ENCODE peak calls at places on chromosomes 2 and 18, in eight cellular contexts. One of them, this sample, is unnamed.

GRCh38 chr2:141565597-141565996 is 565.2 kb downstream of the LRP1B start:
- DNase-seq in glutamatergic neuron: no peak
- DNase-seq in GM23248: no peak
- DNase-seq in LoVo: no peak
- DNase-seq in fibroblast of the aortic adventitia: no peak
- DNase-seq in T follicular helper cell: no peak
- DNase-seq in EL: no peak
- DNase-seq in mammary epithelial cell: no peak
- DNase-seq in this sample: no peak

GRCh38 chr2:33350632-33351031 is 125.8 kb upstream of the RASGRP3 start:
- DNase-seq in glutamatergic neuron: no peak
- DNase-seq in GM23248: no peak
- DNase-seq in LoVo: no peak
- DNase-seq in fibroblast of the aortic adventitia: no peak
- DNase-seq in T follicular helper cell: no peak
- DNase-seq in EL: no peak
- DNase-seq in mammary epithelial cell: no peak
- DNase-seq in this sample: no peak

GRCh38 chr2:216740557-216741222 is 45.3 kb upstream of the IGFBP5 start:
- DNase-seq in glutamatergic neuron: no peak
- DNase-seq in GM23248: no peak
- DNase-seq in LoVo: no peak
- DNase-seq in fibroblast of the aortic adventitia: no peak
- DNase-seq in T follicular helper cell: no peak
- DNase-seq in EL: no peak
- DNase-seq in mammary epithelial cell: no peak
- DNase-seq in this sample: no peak

GRCh38 chr2:27915191-27915590 is 24.7 kb downstream of the BABAM2 start:
- DNase-seq in glutamatergic neuron: no peak
- DNase-seq in GM23248: no peak
- DNase-seq in LoVo: no peak
- DNase-seq in fibroblast of the aortic adventitia: peak
- DNase-seq in T follicular helper cell: no peak
- DNase-seq in EL: no peak
- DNase-seq in mammary epithelial cell: no peak
- DNase-seq in this sample: no peak

GRCh38 chr18:12921178-12921577 is 26.6 kb upstream of the SEH1L start:
- DNase-seq in glutamatergic neuron: no peak
- DNase-seq in GM23248: no peak
- DNase-seq in LoVo: no peak
- DNase-seq in fibroblast of the aortic adventitia: no peak
- DNase-seq in T follicular helper cell: no peak
- DNase-seq in EL: no peak
- DNase-seq in mammary epithelial cell: no peak
- DNase-seq in this sample: no peak

GRCh38 chr2:69196327-69197117 is 183.5 kb downstream of the ANTXR1 start:
- DNase-seq in glutamatergic neuron: no peak
- DNase-seq in GM23248: peak
- DNase-seq in LoVo: no peak
- DNase-seq in fibroblast of the aortic adventitia: peak
- DNase-seq in T follicular helper cell: no peak
- DNase-seq in EL: peak
- DNase-seq in mammary epithelial cell: peak
- DNase-seq in this sample: no peak

GRCh38 chr2:48283870-48284269 is 246.1 kb upstream of the STON1 start:
- DNase-seq in glutamatergic neuron: no peak
- DNase-seq in GM23248: no peak
- DNase-seq in LoVo: no peak
- DNase-seq in fibroblast of the aortic adventitia: no peak
- DNase-seq in T follicular helper cell: no peak
- DNase-seq in EL: no peak
- DNase-seq in mammary epithelial cell: no peak
- DNase-seq in this sample: no peak

GRCh38 chr18:22324191-22325131 is 93.3 kb downstream of the CTAGE1 start:
- DNase-seq in glutamatergic neuron: no peak
- DNase-seq in GM23248: peak
- DNase-seq in LoVo: no peak
- DNase-seq in fibroblast of the aortic adventitia: peak
- DNase-seq in T follicular helper cell: no peak
- DNase-seq in EL: peak
- DNase-seq in mammary epithelial cell: no peak
- DNase-seq in this sample: no peak

GRCh38 chr2:88227446-88227845 is 57.3 kb downstream of the THNSL2 start:
- DNase-seq in glutamatergic neuron: no peak
- DNase-seq in GM23248: peak
- DNase-seq in LoVo: peak
- DNase-seq in fibroblast of the aortic adventitia: no peak
- DNase-seq in T follicular helper cell: no peak
- DNase-seq in EL: peak
- DNase-seq in mammary epithelial cell: no peak
- DNase-seq in this sample: no peak

GRCh38 chr2:67865871-67866386 is 196.9 kb downstream of the C1D start:
- DNase-seq in glutamatergic neuron: no peak
- DNase-seq in GM23248: no peak
- DNase-seq in LoVo: no peak
- DNase-seq in fibroblast of the aortic adventitia: no peak
- DNase-seq in T follicular helper cell: no peak
- DNase-seq in EL: no peak
- DNase-seq in mammary epithelial cell: no peak
- DNase-seq in this sample: no peak

GRCh38 chr2:171268230-171268629 is 107.5 kb upstream of the TLK1 start:
- DNase-seq in glutamatergic neuron: no peak
- DNase-seq in GM23248: no peak
- DNase-seq in LoVo: no peak
- DNase-seq in fibroblast of the aortic adventitia: no peak
- DNase-seq in T follicular helper cell: no peak
- DNase-seq in EL: no peak
- DNase-seq in mammary epithelial cell: no peak
- DNase-seq in this sample: no peak

GRCh38 chr2:118091140-118091478 is 2.8 kb downstream of the INSIG2 start:
- DNase-seq in glutamatergic neuron: no peak
- DNase-seq in GM23248: no peak
- DNase-seq in LoVo: no peak
- DNase-seq in fibroblast of the aortic adventitia: no peak
- DNase-seq in T follicular helper cell: no peak
- DNase-seq in EL: no peak
- DNase-seq in mammary epithelial cell: no peak
- DNase-seq in this sample: no peak

GRCh38 chr18:41814651-41815050 is 140.4 kb upstream of the PIK3C3 start:
- DNase-seq in glutamatergic neuron: no peak
- DNase-seq in GM23248: no peak
- DNase-seq in LoVo: no peak
- DNase-seq in fibroblast of the aortic adventitia: no peak
- DNase-seq in T follicular helper cell: no peak
- DNase-seq in EL: no peak
- DNase-seq in mammary epithelial cell: no peak
- DNase-seq in this sample: no peak

GRCh38 chr18:63236417-63236816 is 83.2 kb downstream of the BCL2 start:
- DNase-seq in glutamatergic neuron: no peak
- DNase-seq in GM23248: no peak
- DNase-seq in LoVo: no peak
- DNase-seq in fibroblast of the aortic adventitia: no peak
- DNase-seq in T follicular helper cell: no peak
- DNase-seq in EL: no peak
- DNase-seq in mammary epithelial cell: no peak
- DNase-seq in this sample: no peak

GRCh38 chr18:44259610-44260009 is 421.1 kb upstream of the SETBP1 start:
- DNase-seq in glutamatergic neuron: no peak
- DNase-seq in GM23248: no peak
- DNase-seq in LoVo: no peak
- DNase-seq in fibroblast of the aortic adventitia: no peak
- DNase-seq in T follicular helper cell: no peak
- DNase-seq in EL: no peak
- DNase-seq in mammary epithelial cell: no peak
- DNase-seq in this sample: no peak

GRCh38 chr18:10318686-10318960 is 135.8 kb upstream of the APCDD1 start:
- DNase-seq in glutamatergic neuron: no peak
- DNase-seq in GM23248: peak
- DNase-seq in LoVo: no peak
- DNase-seq in fibroblast of the aortic adventitia: no peak
- DNase-seq in T follicular helper cell: no peak
- DNase-seq in EL: peak
- DNase-seq in mammary epithelial cell: no peak
- DNase-seq in this sample: no peak

GRCh38 chr18:75624836-75625235 is 197.3 kb upstream of the SMIM21 start:
- DNase-seq in glutamatergic neuron: no peak
- DNase-seq in GM23248: no peak
- DNase-seq in LoVo: peak
- DNase-seq in fibroblast of the aortic adventitia: no peak
- DNase-seq in T follicular helper cell: no peak
- DNase-seq in EL: no peak
- DNase-seq in mammary epithelial cell: no peak
- DNase-seq in this sample: no peak

GRCh38 chr2:103664690-103665089 is 902.9 kb downstream of the TMEM182 start:
- DNase-seq in glutamatergic neuron: no peak
- DNase-seq in GM23248: no peak
- DNase-seq in LoVo: no peak
- DNase-seq in fibroblast of the aortic adventitia: no peak
- DNase-seq in T follicular helper cell: no peak
- DNase-seq in EL: no peak
- DNase-seq in mammary epithelial cell: no peak
- DNase-seq in this sample: no peak

GRCh38 chr2:241035818-241036396 is 37.5 kb downstream of the SNED1 start:
- DNase-seq in glutamatergic neuron: no peak
- DNase-seq in GM23248: no peak
- DNase-seq in LoVo: no peak
- DNase-seq in fibroblast of the aortic adventitia: no peak
- DNase-seq in T follicular helper cell: peak
- DNase-seq in EL: no peak
- DNase-seq in mammary epithelial cell: no peak
- DNase-seq in this sample: no peak

GRCh38 chr2:218026244-218026643 is 23.4 kb upstream of the TNS1 start:
- DNase-seq in glutamatergic neuron: no peak
- DNase-seq in GM23248: no peak
- DNase-seq in LoVo: no peak
- DNase-seq in fibroblast of the aortic adventitia: no peak
- DNase-seq in T follicular helper cell: no peak
- DNase-seq in EL: no peak
- DNase-seq in mammary epithelial cell: no peak
- DNase-seq in this sample: no peak

GRCh38 chr2:190627881-190628412 is 20.9 kb upstream of the NAB1 start:
- DNase-seq in glutamatergic neuron: peak
- DNase-seq in GM23248: peak
- DNase-seq in LoVo: no peak
- DNase-seq in fibroblast of the aortic adventitia: no peak
- DNase-seq in T follicular helper cell: no peak
- DNase-seq in EL: peak
- DNase-seq in mammary epithelial cell: no peak
- DNase-seq in this sample: no peak

GRCh38 chr2:62014102-62014501 is 108.6 kb downstream of the COMMD1 start:
- DNase-seq in glutamatergic neuron: peak
- DNase-seq in GM23248: peak
- DNase-seq in LoVo: no peak
- DNase-seq in fibroblast of the aortic adventitia: peak
- DNase-seq in T follicular helper cell: no peak
- DNase-seq in EL: peak
- DNase-seq in mammary epithelial cell: no peak
- DNase-seq in this sample: no peak

GRCh38 chr2:43524180-43524965 is 71.5 kb downstream of the THADA start:
- DNase-seq in glutamatergic neuron: peak
- DNase-seq in GM23248: peak
- DNase-seq in LoVo: no peak
- DNase-seq in fibroblast of the aortic adventitia: no peak
- DNase-seq in T follicular helper cell: no peak
- DNase-seq in EL: no peak
- DNase-seq in mammary epithelial cell: no peak
- DNase-seq in this sample: no peak

GRCh38 chr2:207352978-207353377 is 176.8 kb upstream of the CREB1 start:
- DNase-seq in glutamatergic neuron: no peak
- DNase-seq in GM23248: peak
- DNase-seq in LoVo: no peak
- DNase-seq in fibroblast of the aortic adventitia: peak
- DNase-seq in T follicular helper cell: no peak
- DNase-seq in EL: no peak
- DNase-seq in mammary epithelial cell: no peak
- DNase-seq in this sample: no peak

GRCh38 chr18:66874375-66874774 is 270.5 kb upstream of the CDH19 start:
- DNase-seq in glutamatergic neuron: no peak
- DNase-seq in GM23248: no peak
- DNase-seq in LoVo: no peak
- DNase-seq in fibroblast of the aortic adventitia: no peak
- DNase-seq in T follicular helper cell: no peak
- DNase-seq in EL: no peak
- DNase-seq in mammary epithelial cell: no peak
- DNase-seq in this sample: no peak

GRCh38 chr2:158269143-158269542 is 167.5 kb downstream of the UPP2 start:
- DNase-seq in glutamatergic neuron: no peak
- DNase-seq in GM23248: no peak
- DNase-seq in LoVo: no peak
- DNase-seq in fibroblast of the aortic adventitia: no peak
- DNase-seq in T follicular helper cell: no peak
- DNase-seq in EL: no peak
- DNase-seq in mammary epithelial cell: no peak
- DNase-seq in this sample: no peak

GRCh38 chr2:38152913-38153312 is 77.0 kb upstream of the CYP1B1 start:
- DNase-seq in glutamatergic neuron: no peak
- DNase-seq in GM23248: no peak
- DNase-seq in LoVo: no peak
- DNase-seq in fibroblast of the aortic adventitia: no peak
- DNase-seq in T follicular helper cell: no peak
- DNase-seq in EL: no peak
- DNase-seq in mammary epithelial cell: no peak
- DNase-seq in this sample: no peak